ENCODE peak calls at places on chromosomes 7 and 10, in five cellular contexts. W, D, N, V and U are unnamed samples.

GRCh38 chr10:102814456-102814871 is 22.7 kb downstream of the CYP17A1 start:
- DNase-seq in V (no peak), N (no peak), W (no peak), D (no peak), U (no peak)

GRCh38 chr7:80463272-80463920 is 48.5 kb downstream of the GNAT3 start:
- DNase-seq in N (no peak), V (no peak), D (no peak), W (no peak), U (no peak)

GRCh38 chr10:27661511-27662286 is 83.9 kb downstream of the MKX start:
- DNase-seq in W (no peak), D (no peak), V (no peak), N (no peak), U (no peak)

GRCh38 chr10:122561212-122561611 is 658 bp downstream of the DMBT1 start:
- DNase-seq in N (no peak), D (no peak), V (no peak), W (no peak), U (no peak)

GRCh38 chr7:124940306-124940705 is 10.7 kb upstream of the POT1 start:
- DNase-seq in N (no peak), V (no peak), D (no peak), W (no peak), U (no peak)

GRCh38 chr10:47336387-47337134 is 11.6 kb upstream of the RBP3 start:
- DNase-seq in W (no peak), V (no peak), N (no peak), D (no peak), U (no peak)

GRCh38 chr7:40506158-40506557 is 371.4 kb downstream of the SUGCT start:
- DNase-seq in V (no peak), N (no peak), D (no peak), W (no peak), U (no peak)

GRCh38 chr7:27567266-27567665 is 95.4 kb downstream of the HIBADH start:
- DNase-seq in W (no peak), N (no peak), D (no peak), V (no peak), U (no peak)

GRCh38 chr10:278707-279106 is 143.5 kb downstream of the ZMYND11 start:
- DNase-seq in D (no peak), N (no peak), V (no peak), W (no peak), U (no peak)

GRCh38 chr10:75468612-75469011 is 37.2 kb downstream of the LRMDA start:
- DNase-seq in W (no peak), V (no peak), N (no peak), D (no peak), U (no peak)

GRCh38 chr10:28914721-28915120 is 237.4 kb downstream of the BAMBI start:
- DNase-seq in W (no peak), N (no peak), D (no peak), V (no peak), U (no peak)

GRCh38 chr7:152553671-152554317 is 118.0 kb upstream of the KMT2C start:
- DNase-seq in N (no peak), W (no peak), D (no peak), V (no peak), U (no peak)

GRCh38 chr7:100962537-100962936 is 6.8 kb upstream of the MUC12 start:
- DNase-seq in W (no peak), V (no peak), N (no peak), D (no peak), U (no peak)

GRCh38 chr10:121157998-121158397 is 306.8 kb downstream of the WDR11 start:
- DNase-seq in D (no peak), N (no peak), W (peak), V (no peak), U (no peak)

GRCh38 chr7:116698930-116699722 is 27.1 kb downstream of the MET start:
- DNase-seq in W (no peak), D (no peak), N (no peak), V (no peak), U (no peak)